ENCODE peak calls at places on chromosomes 12 and 14, in seven cellular contexts. One of them, this sample, is unnamed.

GRCh38 chr12:57523706-57524614 is 1.3 kb downstream of the MBD6 start:
- DNase-seq in heart left ventricle: no peak
- DNase-seq in vagina: no peak
- DNase-seq in CD4-positive, CD25-positive, alpha-beta regulatory T cell: no peak
- DNase-seq in cardiac muscle cell: no peak
- DNase-seq in upper lobe of right lung: no peak
- DNase-seq in psoas muscle: no peak
- DNase-seq in this sample: peak; percentile 55

GRCh38 chr14:104724407-104724980 is 465 bp downstream of the ADSS1 start:
- DNase-seq in CD4-positive, CD25-positive, alpha-beta regulatory T cell: peak; percentile 11
- DNase-seq in heart left ventricle: peak; percentile 88
- DNase-seq in cardiac muscle cell: no peak
- DNase-seq in vagina: no peak
- DNase-seq in upper lobe of right lung: peak; percentile 81
- DNase-seq in psoas muscle: peak; percentile 83
- DNase-seq in this sample: no peak

GRCh38 chr14:77482422-77482821 is 16.2 kb downstream of the ISM2 start:
- DNase-seq in vagina: no peak
- DNase-seq in psoas muscle: no peak
- DNase-seq in heart left ventricle: no peak
- DNase-seq in CD4-positive, CD25-positive, alpha-beta regulatory T cell: no peak
- DNase-seq in upper lobe of right lung: peak; percentile 56
- DNase-seq in cardiac muscle cell: no peak
- DNase-seq in this sample: no peak

GRCh38 chr14:103770902-103771301 is 55.3 kb downstream of the ZFYVE21 start:
- DNase-seq in upper lobe of right lung: no peak
- DNase-seq in heart left ventricle: no peak
- DNase-seq in vagina: no peak
- DNase-seq in CD4-positive, CD25-positive, alpha-beta regulatory T cell: no peak
- DNase-seq in cardiac muscle cell: no peak
- DNase-seq in psoas muscle: no peak
- DNase-seq in this sample: peak; percentile 15

GRCh38 chr14:68297871-68298468 is 478.4 kb downstream of the RAD51B start:
- DNase-seq in vagina: no peak
- DNase-seq in upper lobe of right lung: no peak
- DNase-seq in heart left ventricle: no peak
- DNase-seq in cardiac muscle cell: peak; percentile 70
- DNase-seq in CD4-positive, CD25-positive, alpha-beta regulatory T cell: no peak
- DNase-seq in psoas muscle: no peak
- DNase-seq in this sample: no peak

GRCh38 chr14:76827696-76828301 is 1.6 kb downstream of the LRRC74A start:
- DNase-seq in CD4-positive, CD25-positive, alpha-beta regulatory T cell: no peak
- DNase-seq in cardiac muscle cell: peak; percentile 65
- DNase-seq in heart left ventricle: peak; percentile 62
- DNase-seq in vagina: no peak
- DNase-seq in psoas muscle: peak; percentile 18
- DNase-seq in upper lobe of right lung: no peak
- DNase-seq in this sample: no peak

GRCh38 chr14:34227834-34228662 is 234.0 kb downstream of the SPTSSA start:
- DNase-seq in upper lobe of right lung: peak; percentile 68
- DNase-seq in psoas muscle: peak; percentile 56
- DNase-seq in heart left ventricle: peak; percentile 52
- DNase-seq in CD4-positive, CD25-positive, alpha-beta regulatory T cell: no peak
- DNase-seq in cardiac muscle cell: peak; percentile 64
- DNase-seq in vagina: no peak
- DNase-seq in this sample: peak; percentile 4

GRCh38 chr14:51865953-51866747 is 5.7 kb downstream of the GNG2 start:
- DNase-seq in psoas muscle: no peak
- DNase-seq in CD4-positive, CD25-positive, alpha-beta regulatory T cell: peak; percentile 19
- DNase-seq in heart left ventricle: no peak
- DNase-seq in cardiac muscle cell: no peak
- DNase-seq in vagina: no peak
- DNase-seq in upper lobe of right lung: no peak
- DNase-seq in this sample: no peak

GRCh38 chr14:64937821-64938193 is 4.7 kb downstream of the GPX2 start:
- DNase-seq in vagina: no peak
- DNase-seq in heart left ventricle: no peak
- DNase-seq in CD4-positive, CD25-positive, alpha-beta regulatory T cell: no peak
- DNase-seq in cardiac muscle cell: peak; percentile 26
- DNase-seq in upper lobe of right lung: no peak
- DNase-seq in psoas muscle: no peak
- DNase-seq in this sample: no peak

GRCh38 chr12:55713721-55714120 is 2.1 kb upstream of the BLOC1S1 start:
- DNase-seq in upper lobe of right lung: no peak
- DNase-seq in psoas muscle: no peak
- DNase-seq in heart left ventricle: no peak
- DNase-seq in CD4-positive, CD25-positive, alpha-beta regulatory T cell: no peak
- DNase-seq in vagina: no peak
- DNase-seq in cardiac muscle cell: peak; percentile 81
- DNase-seq in this sample: no peak

GRCh38 chr12:111367661-111368221 is 1.2 kb downstream of the PHETA1 start:
- DNase-seq in upper lobe of right lung: no peak
- DNase-seq in cardiac muscle cell: peak; percentile 42
- DNase-seq in CD4-positive, CD25-positive, alpha-beta regulatory T cell: no peak
- DNase-seq in vagina: no peak
- DNase-seq in heart left ventricle: no peak
- DNase-seq in psoas muscle: no peak
- DNase-seq in this sample: no peak

DNA sequence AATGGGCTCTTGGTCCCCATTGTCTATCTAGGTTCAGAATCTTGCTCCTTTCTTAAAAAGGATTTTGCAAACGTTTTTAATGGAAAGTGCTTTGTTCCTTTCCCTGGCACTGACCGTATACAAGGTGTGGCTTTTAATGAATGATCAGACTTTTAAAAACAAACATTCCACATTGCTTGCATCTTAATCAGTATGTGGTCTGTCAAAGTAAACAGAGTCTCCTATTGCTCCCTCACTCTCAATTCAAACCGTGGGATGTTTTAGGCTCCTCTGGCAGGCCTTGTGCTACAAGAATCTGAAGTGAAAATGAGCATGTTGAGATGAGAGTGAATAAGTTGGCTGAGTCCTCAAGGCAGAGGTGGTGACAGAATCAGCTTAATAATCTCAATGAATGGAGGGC is 107.0 kb downstream of the VRK1 start:
- DNase-seq in vagina: no peak
- DNase-seq in CD4-positive, CD25-positive, alpha-beta regulatory T cell: no peak
- DNase-seq in psoas muscle: no peak
- DNase-seq in heart left ventricle: no peak
- DNase-seq in cardiac muscle cell: no peak
- DNase-seq in upper lobe of right lung: no peak
- DNase-seq in this sample: no peak
- H3K4me3 ChIP-seq in vagina: no peak overlapping the region
- H3K4me3 ChIP-seq in CD4-positive, CD25-positive, alpha-beta regulatory T cell: no peak overlapping the region
- H3K4me3 ChIP-seq in psoas muscle: no peak overlapping the region
- H3K4me3 ChIP-seq in heart left ventricle: no peak overlapping the region
- H3K4me3 ChIP-seq in cardiac muscle cell: no peak overlapping the region
- H3K4me3 ChIP-seq in upper lobe of right lung: no peak overlapping the region
- H3K4me3 ChIP-seq in this sample: no peak overlapping the region

DNA sequence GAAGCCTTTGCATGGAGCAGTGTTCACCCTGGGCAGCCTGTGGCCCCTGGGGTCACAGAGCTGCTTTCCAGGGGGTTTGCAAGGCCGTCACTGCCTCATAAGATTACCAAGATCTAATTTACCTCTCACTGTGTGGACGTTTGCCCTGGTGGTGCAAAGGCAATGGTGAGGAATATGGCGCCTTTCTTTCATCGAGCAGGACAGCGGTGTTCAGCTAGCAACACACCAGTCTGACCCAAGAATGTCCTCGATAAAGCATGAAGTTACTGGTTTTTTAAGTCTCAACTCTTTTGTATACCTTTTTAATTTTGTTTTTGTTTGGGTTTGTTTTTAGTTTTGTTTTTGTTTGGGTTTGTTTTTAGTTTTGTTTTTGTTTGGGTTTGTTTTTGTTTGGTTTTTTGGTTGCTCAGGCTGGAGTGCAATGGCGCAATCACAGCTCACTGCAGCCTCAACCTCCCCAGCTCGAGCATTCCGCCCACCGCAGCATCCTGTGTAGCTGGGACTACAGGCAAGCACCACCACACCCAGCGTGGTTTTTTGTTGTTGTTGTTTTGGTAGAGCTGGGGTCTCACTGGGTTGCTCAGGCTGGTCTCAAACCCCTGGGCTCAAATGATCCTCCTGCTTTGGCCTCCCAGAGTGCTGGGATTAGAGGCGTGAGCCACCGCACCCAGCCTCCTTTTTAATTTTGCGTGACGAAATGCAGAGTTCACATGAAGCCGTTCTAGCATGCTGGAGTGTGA is 57.9 kb downstream of the PPP2R5C start:
- DNase-seq in vagina: no peak
- DNase-seq in upper lobe of right lung: no peak
- DNase-seq in heart left ventricle: no peak
- DNase-seq in psoas muscle: no peak
- DNase-seq in CD4-positive, CD25-positive, alpha-beta regulatory T cell: peak; percentile 72
- DNase-seq in cardiac muscle cell: no peak
- DNase-seq in this sample: no peak
- H3K27ac ChIP-seq in vagina: no peak overlapping the region
- H3K27ac ChIP-seq in upper lobe of right lung: peak overlapping the region; percentile 70
- H3K27ac ChIP-seq in heart left ventricle: peak overlapping the region; percentile 97
- H3K27ac ChIP-seq in psoas muscle: no peak overlapping the region
- H3K27ac ChIP-seq in CD4-positive, CD25-positive, alpha-beta regulatory T cell: peak overlapping the region; percentile 100
- H3K27ac ChIP-seq in cardiac muscle cell: no peak overlapping the region
- H3K27ac ChIP-seq in this sample: peak overlapping the region; percentile 60

GRCh38 chr12:118183155-118183554 is 47.2 kb downstream of the PEBP1 start:
- DNase-seq in CD4-positive, CD25-positive, alpha-beta regulatory T cell: no peak
- DNase-seq in upper lobe of right lung: no peak
- DNase-seq in vagina: no peak
- DNase-seq in psoas muscle: no peak
- DNase-seq in cardiac muscle cell: no peak
- DNase-seq in heart left ventricle: no peak
- DNase-seq in this sample: no peak
- H3K4me3 ChIP-seq in CD4-positive, CD25-positive, alpha-beta regulatory T cell: no peak overlapping the region
- H3K4me3 ChIP-seq in upper lobe of right lung: no peak overlapping the region
- H3K4me3 ChIP-seq in vagina: no peak overlapping the region
- H3K4me3 ChIP-seq in psoas muscle: no peak overlapping the region
- H3K4me3 ChIP-seq in cardiac muscle cell: no peak overlapping the region
- H3K4me3 ChIP-seq in heart left ventricle: no peak overlapping the region
- H3K4me3 ChIP-seq in this sample: no peak overlapping the region

DNA sequence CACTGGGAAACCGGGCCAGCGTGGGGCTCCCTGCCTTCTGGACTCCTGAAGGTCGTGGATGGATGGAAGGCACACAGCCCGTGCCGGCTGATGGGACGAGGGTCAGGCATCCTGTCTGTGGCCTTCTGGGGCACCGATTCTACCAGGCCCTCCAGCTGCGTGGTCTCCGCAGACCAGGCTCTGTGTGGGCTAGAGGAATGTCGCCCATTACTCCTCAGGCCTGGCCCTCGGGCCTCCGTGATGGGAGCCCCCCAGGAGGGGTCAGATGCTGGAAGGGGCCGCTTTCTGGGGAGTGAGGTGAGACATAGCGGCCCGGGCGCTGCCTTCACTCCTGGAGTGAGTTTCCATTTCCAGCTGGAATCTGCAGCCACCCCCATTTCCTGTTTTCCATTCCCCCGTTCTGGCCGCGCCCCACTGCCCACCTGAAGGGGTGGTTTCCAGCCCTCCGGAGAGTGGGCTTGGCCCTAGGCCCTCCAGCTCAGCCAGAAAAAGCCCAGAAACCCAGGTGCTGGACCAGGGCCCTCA is 26.9 kb downstream of the HIP1R start:
- DNase-seq in vagina: no peak
- DNase-seq in heart left ventricle: no peak
- DNase-seq in CD4-positive, CD25-positive, alpha-beta regulatory T cell: no peak
- DNase-seq in cardiac muscle cell: no peak
- DNase-seq in psoas muscle: no peak
- DNase-seq in upper lobe of right lung: peak; percentile 64
- DNase-seq in this sample: no peak
- H3K27ac ChIP-seq in vagina: peak overlapping the region; percentile 37
- H3K27ac ChIP-seq in heart left ventricle: no peak overlapping the region
- H3K27ac ChIP-seq in CD4-positive, CD25-positive, alpha-beta regulatory T cell: no peak overlapping the region
- H3K27ac ChIP-seq in cardiac muscle cell: peak overlapping the region; percentile 19
- H3K27ac ChIP-seq in psoas muscle: no peak overlapping the region
- H3K27ac ChIP-seq in upper lobe of right lung: peak overlapping the region; percentile 31
- H3K27ac ChIP-seq in this sample: no peak overlapping the region

DNA sequence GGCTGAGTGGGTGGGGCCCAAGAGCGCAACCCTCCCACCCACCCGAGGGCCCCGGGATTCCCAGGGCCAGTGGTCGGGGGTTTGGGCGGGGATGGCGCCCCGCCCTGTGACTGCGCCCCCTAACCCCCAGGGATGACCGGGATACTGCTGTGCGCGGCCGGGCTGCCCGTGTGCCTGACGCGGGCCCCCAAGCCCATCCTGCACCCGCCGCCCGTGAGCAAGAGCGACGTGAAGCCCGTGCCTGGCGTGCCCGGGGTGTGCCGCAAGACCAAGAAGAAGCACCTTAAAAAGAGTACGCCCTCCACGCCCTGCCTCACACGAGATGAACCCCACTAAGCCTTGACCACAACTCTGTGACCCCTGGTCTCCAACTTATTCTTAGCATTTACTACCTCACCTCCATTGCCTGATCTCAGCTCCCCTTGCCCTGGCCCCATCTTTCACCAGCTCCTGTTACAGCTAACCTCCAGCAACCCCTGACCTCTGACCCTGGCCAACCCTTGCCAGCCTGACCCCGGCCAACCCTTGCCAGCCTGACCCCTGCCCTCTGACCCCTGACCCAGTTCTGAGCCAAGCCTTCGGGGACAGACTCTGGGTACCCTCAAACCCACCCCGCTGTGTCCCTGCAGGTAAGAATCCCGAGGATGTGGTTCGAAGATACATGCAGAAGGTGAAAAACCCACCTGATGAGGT is 37.0 kb downstream of the DTX1 start:
- DNase-seq in vagina: no peak
- DNase-seq in heart left ventricle: no peak
- DNase-seq in cardiac muscle cell: no peak
- DNase-seq in upper lobe of right lung: no peak
- DNase-seq in psoas muscle: no peak
- DNase-seq in CD4-positive, CD25-positive, alpha-beta regulatory T cell: no peak
- DNase-seq in this sample: no peak
- H3K4me3 ChIP-seq in vagina: no peak overlapping the region
- H3K4me3 ChIP-seq in heart left ventricle: no peak overlapping the region
- H3K4me3 ChIP-seq in cardiac muscle cell: no peak overlapping the region
- H3K4me3 ChIP-seq in upper lobe of right lung: no peak overlapping the region
- H3K4me3 ChIP-seq in psoas muscle: no peak overlapping the region
- H3K4me3 ChIP-seq in CD4-positive, CD25-positive, alpha-beta regulatory T cell: no peak overlapping the region
- H3K4me3 ChIP-seq in this sample: no peak overlapping the region

This sample was measured in OCI-LY7.